ENCODE peak calls at places on chromosome 22, in ten cellular contexts. H is activated naive CD8-positive, alpha-beta T cell treated with anti-CD3 and anti-CD28 coated beads, Interleukin-2, amount 50 U/mL, for 24 hours; B is activated CD8-positive, alpha-beta T cell treated with anti-CD3 and anti-CD28 coated beads, Interleukin-2, amount 10 ng/mL, durations not matched to agents 7 days and 5 days; I is stimulated activated CD8-positive, alpha-beta memory T cell treated with anti-CD3 and anti-CD28 coated beads, Interleukin-7, amount 100 ng/mL, for 24 hours; P is SK-MEL-5; R is activated gamma-delta T cell; T is Right ventricle myocardium inferior; E is ovary; G is amniotic stem cell; X is DMS153. O is an unnamed sample.

GRCh38 chr22:27801197-27801615 is 350 bp downstream of the MN1 start:
- DNase-seq in X (no peak), E (peak; percentile 65), H (peak; percentile 31), T (peak; percentile 52), R (no peak), I (no peak), P (peak; percentile 29), B (peak; percentile 34), G (no peak), O (peak; percentile 15)

GRCh38 chr22:38088723-38089473 is 4.9 kb upstream of the SLC16A8 start:
- DNase-seq in X (no peak), R (no peak), P (peak; percentile 52), T (peak; percentile 18), E (no peak), I (no peak), G (no peak), H (no peak), B (no peak), O (no peak)

GRCh38 chr22:43811777-43812148 is 342 bp downstream of the EFCAB6 start:
- DNase-seq in I (no peak), X (no peak), P (peak; percentile 33), R (no peak), H (peak; percentile 9), T (no peak), G (no peak), E (peak; percentile 33), B (no peak), O (no peak)

GRCh38 chr22:42688241-42688913 is 32.3 kb downstream of the A4GALT start:
- DNase-seq in T (peak; percentile 91), P (peak; percentile 83), H (no peak), R (no peak), B (no peak), G (peak; percentile 96), E (peak; percentile 96), X (peak; percentile 67), I (no peak), O (peak; percentile 66)

GRCh38 chr22:43151251-43152000 is at the start of gene TSPO:
- DNase-seq in T (peak; percentile 91), R (peak; percentile 55), B (peak; percentile 59), E (peak; percentile 71), G (peak; percentile 13), X (no peak), H (peak; percentile 68), P (peak; percentile 54), I (peak; percentile 38), O (peak; percentile 43)

GRCh38 chr22:36191106-36191836 is 10.3 kb downstream of the APOL4 start:
- DNase-seq in P (no peak), I (no peak), T (peak; percentile 88), X (no peak), G (no peak), B (no peak), R (no peak), E (peak; percentile 54), H (no peak), O (no peak)

GRCh38 chr22:27980424-27981148 is 61.5 kb upstream of the PITPNB start:
- DNase-seq in R (no peak), T (no peak), X (no peak), E (no peak), I (no peak), B (no peak), P (peak; percentile 11), H (no peak), G (no peak), O (no peak)

GRCh38 chr22:20429254-20430100 is 8.1 kb downstream of the SCARF2 start:
- DNase-seq in I (peak; percentile 61), R (peak; percentile 65), T (peak; percentile 87), B (peak; percentile 86), G (no peak), X (no peak), P (no peak), E (no peak), H (peak; percentile 77), O (peak; percentile 89)

GRCh38 chr22:26023104-26023775 is 146.0 kb upstream of the SEZ6L start:
- DNase-seq in I (no peak), R (no peak), P (no peak), G (no peak), X (no peak), T (no peak), H (no peak), E (no peak), B (no peak), O (no peak)

GRCh38 chr22:35098921-35099320 is 33.0 kb downstream of the ISX start:
- DNase-seq in G (no peak), I (no peak), B (no peak), R (no peak), E (no peak), X (no peak), P (no peak), H (no peak), T (no peak), O (no peak)

GRCh38 chr22:38077595-38077994 is 6.4 kb downstream of the SLC16A8 start:
- DNase-seq in T (no peak), E (no peak), R (no peak), H (no peak), B (no peak), I (no peak), X (no peak), P (no peak), G (no peak), O (no peak)

GRCh38 chr22:23123804-23124254 is 18.0 kb downstream of the RSPH14 start:
- DNase-seq in I (no peak), X (no peak), H (no peak), G (no peak), T (no peak), P (no peak), B (no peak), E (no peak), R (no peak), O (no peak)

GRCh38 chr22:49600452-49600847 is 227.2 kb downstream of the BRD1 start:
- DNase-seq in P (no peak), I (no peak), G (no peak), B (no peak), H (no peak), R (no peak), T (no peak), X (no peak), E (no peak), O (no peak)

GRCh38 chr22:43477151-43477725 is 65.4 kb downstream of the MPPED1 start:
- DNase-seq in E (no peak), P (no peak), I (no peak), B (no peak), R (no peak), G (no peak), H (no peak), T (no peak), X (no peak), O (no peak)

GRCh38 chr22:31155425-31155824 is 4.6 kb upstream of the RNF185 start:
- DNase-seq in T (no peak), I (no peak), R (no peak), P (no peak), G (no peak), X (no peak), H (no peak), E (no peak), B (no peak), O (no peak)

GRCh38 chr22:39530692-39531331 is 1.7 kb downstream of the RPS19BP1 start:
- DNase-seq in G (no peak), I (no peak), H (no peak), X (no peak), B (peak; percentile 45), T (peak; percentile 28), P (peak; percentile 84), E (no peak), R (no peak), O (peak; percentile 86)

GRCh38 chr22:36328635-36329216 is 59.0 kb downstream of the MYH9 start:
- DNase-seq in E (peak; percentile 76), G (peak; percentile 82), I (no peak), T (peak; percentile 80), X (no peak), H (peak; percentile 67), P (no peak), R (no peak), B (peak; percentile 57), O (no peak)

GRCh38 chr22:31275576-31275975 is 16.7 kb downstream of the PIK3IP1 start:
- DNase-seq in R (no peak), B (no peak), G (no peak), H (no peak), E (no peak), T (no peak), X (no peak), I (no peak), P (no peak), O (no peak)

GRCh38 chr22:31951201-31952093 is 7.1 kb downstream of the YWHAH start:
- DNase-seq in X (no peak), H (no peak), B (no peak), R (no peak), G (no peak), E (no peak), P (no peak), I (no peak), T (no peak), O (no peak)

GRCh38 chr22:44384981-44385610 is 72.3 kb upstream of the SHISAL1 start:
- DNase-seq in H (no peak), B (no peak), E (no peak), P (no peak), R (no peak), I (no peak), G (no peak), T (no peak), X (no peak), O (no peak)

GRCh38 chr22:43412808-43413785 is 1.3 kb downstream of the MPPED1 start:
- DNase-seq in G (no peak), H (no peak), I (no peak), X (peak; percentile 61), R (no peak), E (no peak), T (no peak), B (no peak), P (no peak), O (no peak)

GRCh38 chr22:19801340-19802000 is 40.9 kb downstream of the TBX1 start:
- DNase-seq in G (no peak), B (no peak), T (no peak), I (no peak), P (no peak), E (no peak), R (no peak), H (no peak), X (no peak), O (no peak)

GRCh38 chr22:49954354-49954753 is 6.2 kb upstream of the PIM3 start:
- DNase-seq in T (peak; percentile 76), E (no peak), X (no peak), I (no peak), H (no peak), R (no peak), B (no peak), G (no peak), P (no peak), O (no peak)

GRCh38 chr22:40256501-40256900 is 78.8 kb downstream of the TNRC6B start:
- DNase-seq in T (no peak), E (no peak), B (no peak), I (no peak), H (no peak), P (no peak), R (no peak), X (no peak), G (no peak), O (no peak)

GRCh38 chr22:39142088-39142667 is 10.3 kb downstream of the CBX7 start:
- DNase-seq in X (no peak), P (no peak), R (no peak), T (no peak), G (no peak), H (no peak), B (no peak), E (peak; percentile 18), I (no peak), O (no peak)

GRCh38 chr22:27310966-27311665 is 490.4 kb downstream of the MN1 start:
- DNase-seq in E (no peak), G (no peak), X (no peak), I (no peak), T (no peak), P (no peak), B (no peak), R (no peak), H (no peak), O (no peak)

GRCh38 chr22:49727191-49727880 is 100.3 kb downstream of the BRD1 start:
- DNase-seq in B (no peak), H (no peak), I (no peak), P (no peak), E (no peak), X (no peak), G (no peak), T (no peak), R (no peak), O (no peak)

GRCh38 chr22:24867327-24868022 is 61.5 kb downstream of the SGSM1 start:
- DNase-seq in G (no peak), B (no peak), E (no peak), H (no peak), I (no peak), X (no peak), R (no peak), T (no peak), P (no peak), O (peak; percentile 39)